ENCODE peak calls at places on chromosomes 4 and X, in four cellular contexts. X is H9, L is K562, V is PC-3. K is an unnamed sample.

GRCh38 chr4:7434141-7434765 is 477 bp downstream of the PSAPL1 start:
- DNase-seq in V (no peak), X (no peak), L (no peak), K (no peak)

GRCh38 chrX:23383411-23383810 is 48.8 kb downstream of the PTCHD1 start:
- DNase-seq in V (peak), X (no peak), L (no peak), K (no peak)

GRCh38 chrX:2710041-2710471 is 19.0 kb downstream of the CD99 start:
- DNase-seq in L (peak), X (no peak), V (peak), K (peak)

GRCh38 chr4:117596917-117597316 is 437.4 kb upstream of the NDST3 start:
- DNase-seq in L (no peak), X (no peak), V (no peak), K (no peak)

GRCh38 chrX:130497531-130497930 is 95.7 kb downstream of the RBMX2 start:
- DNase-seq in X (no peak), L (no peak), V (no peak), K (no peak)

GRCh38 chrX:150813922-150814321 is 84.5 kb downstream of the CD99L2 start:
- DNase-seq in X (no peak), L (no peak), V (no peak), K (no peak)

GRCh38 chr4:10671750-10672149 is 12.8 kb downstream of the CLNK start:
- DNase-seq in X (no peak), L (no peak), V (no peak), K (no peak)

GRCh38 chr4:2947926-2948325 is 15.3 kb downstream of the NOP14 start:
- DNase-seq in X (no peak), L (no peak), V (no peak), K (no peak)

GRCh38 chrX:148203531-148203930 is 222.4 kb downstream of the FMR1NB start:
- DNase-seq in X (no peak), L (no peak), V (no peak), K (no peak)

GRCh38 chr4:10115657-10116624 is 658 bp downstream of the WDR1 start:
- DNase-seq in V (peak), L (peak), X (peak), K (peak)

GRCh38 chrX:12885508-12885907 is 18.6 kb downstream of the TLR7 start:
- DNase-seq in X (no peak), V (no peak), L (no peak), K (no peak)

GRCh38 chr4:147793569-147793968 is 61.7 kb downstream of the ARHGAP10 start:
- DNase-seq in X (no peak), L (no peak), V (no peak), K (no peak)

GRCh38 chrX:107686792-107687191 is 58.5 kb downstream of the PRPS1 start:
- DNase-seq in L (no peak), X (no peak), V (no peak), K (peak)

GRCh38 chrX:39112143-39112542 is 310.9 kb downstream of the MID1IP1 start:
- DNase-seq in L (no peak), X (no peak), V (peak), K (no peak)

GRCh38 chr4:36446275-36446674 is 164.9 kb downstream of the DTHD1 start:
- DNase-seq in X (no peak), V (peak), L (no peak), K (no peak)

GRCh38 chr4:89164400-89164799 is 53.1 kb downstream of the TIGD2 start:
- DNase-seq in L (no peak), X (no peak), V (peak), K (no peak)

GRCh38 chrX:71577682-71578081 is 555 bp upstream of the GCNA start:
- DNase-seq in V (no peak), X (no peak), L (no peak), K (no peak)

GRCh38 chrX:10617186-10617963 is 3.0 kb downstream of the MID1 start:
- DNase-seq in L (no peak), V (peak), X (no peak), K (no peak)
- H3K9ac ChIP-seq in L (no peak), V (peak), X (peak), K (peak)

GRCh38 chr4:99013884-99014523 is 18.5 kb downstream of the METAP1 start:
- DNase-seq in X (no peak), L (no peak), V (no peak), K (no peak)
- H3K9ac ChIP-seq in X (no peak), L (no peak), V (no peak), K (no peak)

DNA sequence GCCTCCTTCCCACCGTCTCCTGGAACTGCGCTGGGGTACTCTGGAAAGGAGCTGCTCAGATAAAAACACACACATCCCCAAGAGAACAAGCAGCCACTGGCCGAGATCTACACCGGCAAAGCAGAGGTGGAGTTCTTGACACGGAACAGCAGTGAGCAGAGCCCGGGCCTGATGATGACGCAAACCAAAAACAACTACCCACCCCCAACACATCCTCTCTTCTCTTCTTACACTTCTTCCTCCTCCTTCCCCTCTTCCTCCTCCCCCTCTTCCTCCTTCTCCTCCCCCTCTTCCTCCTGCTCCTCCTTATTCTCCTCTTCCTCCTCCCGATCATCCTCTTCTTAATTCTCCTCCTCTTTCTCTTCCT is 4.6 kb downstream of the PNMA5 start:
- DNase-seq in X (no peak), V (no peak), L (no peak), K (no peak)
- H3K9ac ChIP-seq in X (no peak), V (no peak), L (no peak), K (no peak)

GRCh38 chrX:154775611-154776349 is 13.1 kb downstream of the DKC1 start:
- DNase-seq in V (peak), X (no peak), L (peak), K (no peak)
- H3K9ac ChIP-seq in V (no peak), X (no peak), L (no peak), K (no peak)